ENCODE peak calls at places on chromosomes 5 and 9, in four cellular contexts. One of them, this sample, is unnamed.
A peak's percentile ranks its signal among the peaks of the same experiment; 100 is the strongest.

GRCh38 chr5:32439086-32439642 is 5.4 kb downstream of the ZFR start:
- DNase-seq in A549: no peak
- DNase-seq in HepG2: no peak
- DNase-seq in GM12878: no peak
- DNase-seq in this sample: no peak

GRCh38 chr5:1763960-1764605 is 35.6 kb downstream of the MRPL36 start:
- DNase-seq in A549: no peak
- DNase-seq in HepG2: no peak
- DNase-seq in GM12878: no peak
- DNase-seq in this sample: peak; percentile 15

GRCh38 chr5:158502686-158503085 is 597.0 kb downstream of the EBF1 start:
- DNase-seq in A549: no peak
- DNase-seq in HepG2: no peak
- DNase-seq in GM12878: no peak
- DNase-seq in this sample: peak; percentile 71

GRCh38 chr5:158175664-158176507 is 316.9 kb upstream of the CLINT1 start:
- DNase-seq in A549: no peak
- DNase-seq in HepG2: no peak
- DNase-seq in GM12878: no peak
- DNase-seq in this sample: no peak

GRCh38 chr5:7776442-7776841 is 74.5 kb downstream of the CFAP90 start:
- DNase-seq in A549: no peak
- DNase-seq in HepG2: no peak
- DNase-seq in GM12878: no peak
- DNase-seq in this sample: no peak

GRCh38 chr9:73180373-73180772 is 28.7 kb downstream of the ANXA1 start:
- DNase-seq in A549: no peak
- DNase-seq in HepG2: no peak
- DNase-seq in GM12878: no peak
- DNase-seq in this sample: peak; percentile 24

GRCh38 chr5:137194300-137194699 is 304.8 kb downstream of the SPOCK1 start:
- DNase-seq in A549: no peak
- DNase-seq in HepG2: no peak
- DNase-seq in GM12878: no peak
- DNase-seq in this sample: no peak

GRCh38 chr5:43078956-43079355 is 38.8 kb upstream of the ANXA2R start:
- DNase-seq in A549: no peak
- DNase-seq in HepG2: no peak
- DNase-seq in GM12878: no peak
- DNase-seq in this sample: no peak

GRCh38 chr5:180318456-180319089 is 26.7 kb upstream of the MAPK9 start:
- DNase-seq in A549: no peak
- DNase-seq in HepG2: no peak
- DNase-seq in GM12878: no peak
- DNase-seq in this sample: no peak

GRCh38 chr5:14337603-14338002 is 194.5 kb downstream of the TRIO start:
- DNase-seq in A549: no peak
- DNase-seq in HepG2: no peak
- DNase-seq in GM12878: no peak
- DNase-seq in this sample: no peak

GRCh38 chr5:39906146-39906545 is 481.4 kb upstream of the DAB2 start:
- DNase-seq in A549: no peak
- DNase-seq in HepG2: no peak
- DNase-seq in GM12878: no peak
- DNase-seq in this sample: no peak

GRCh38 chr5:127070243-127070642 is 3.1 kb downstream of the C5orf63 start:
- DNase-seq in A549: no peak
- DNase-seq in HepG2: no peak
- DNase-seq in GM12878: no peak
- DNase-seq in this sample: no peak

GRCh38 chr9:79686381-79687130 is 114.8 kb downstream of the TLE4 start:
- DNase-seq in A549: no peak
- DNase-seq in HepG2: no peak
- DNase-seq in GM12878: no peak
- DNase-seq in this sample: no peak

GRCh38 chr9:70496244-70496643 is 81.8 kb upstream of the KLF9 start:
- DNase-seq in A549: no peak
- DNase-seq in HepG2: no peak
- DNase-seq in GM12878: no peak
- DNase-seq in this sample: no peak

GRCh38 chr5:175288048-175288621 is 155.8 kb downstream of the DRD1 start:
- DNase-seq in A549: peak; percentile 57
- DNase-seq in HepG2: no peak
- DNase-seq in GM12878: no peak
- DNase-seq in this sample: no peak

GRCh38 chr9:115385383-115386122 is 267.6 kb upstream of the TNC start:
- DNase-seq in A549: no peak
- DNase-seq in HepG2: no peak
- DNase-seq in GM12878: no peak
- DNase-seq in this sample: no peak

GRCh38 chr5:45741110-45741509 is 44.9 kb upstream of the HCN1 start:
- DNase-seq in A549: no peak
- DNase-seq in HepG2: no peak
- DNase-seq in GM12878: no peak
- DNase-seq in this sample: no peak

GRCh38 chr9:95131023-95131943 is 186.2 kb downstream of the FANCC start:
- DNase-seq in A549: peak; percentile 72
- DNase-seq in HepG2: peak; percentile 33
- DNase-seq in GM12878: no peak
- DNase-seq in this sample: peak; percentile 57

GRCh38 chr9:33306037-33306436 is 15.7 kb downstream of the NFX1 start:
- DNase-seq in A549: no peak
- DNase-seq in HepG2: no peak
- DNase-seq in GM12878: no peak
- DNase-seq in this sample: no peak

GRCh38 chr5:65326912-65327311 is 154.8 kb downstream of the ADAMTS6 start:
- DNase-seq in A549: no peak
- DNase-seq in HepG2: no peak
- DNase-seq in GM12878: no peak
- DNase-seq in this sample: no peak

GRCh38 chr9:132647355-132647754 is 22.4 kb downstream of the DDX31 start:
- DNase-seq in A549: no peak
- DNase-seq in HepG2: no peak
- DNase-seq in GM12878: no peak
- DNase-seq in this sample: no peak

GRCh38 chr5:96893342-96893741 is 17.0 kb downstream of the ERAP2 start:
- DNase-seq in A549: no peak
- DNase-seq in HepG2: no peak
- DNase-seq in GM12878: no peak
- DNase-seq in this sample: peak; percentile 20

GRCh38 chr5:88806338-88806737 is 76.6 kb downstream of the MEF2C start:
- DNase-seq in A549: no peak
- DNase-seq in HepG2: no peak
- DNase-seq in GM12878: no peak
- DNase-seq in this sample: no peak

DNA sequence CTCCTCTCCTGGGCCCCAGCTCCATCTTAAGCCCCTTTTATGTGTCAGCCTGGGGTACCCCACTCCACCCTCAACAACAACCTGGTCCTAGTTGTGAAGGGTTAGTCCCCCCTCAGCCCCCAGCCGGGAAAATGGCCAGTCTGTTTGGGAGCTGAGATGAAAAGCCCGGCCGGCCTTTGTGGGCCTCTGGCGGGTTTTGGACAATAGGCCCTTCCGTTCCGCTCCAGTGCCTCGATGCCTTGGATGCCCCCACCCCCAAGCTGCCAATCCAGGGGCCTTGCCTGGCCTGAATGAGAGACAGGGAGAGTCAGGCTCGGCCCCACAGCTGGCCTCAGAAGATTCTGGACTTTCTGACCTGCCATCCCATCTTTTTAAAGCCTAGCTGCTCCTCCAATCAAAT is 9.2 kb downstream of the CNTFR start:
- DNase-seq in A549: no peak
- DNase-seq in HepG2: no peak
- DNase-seq in GM12878: no peak
- DNase-seq in this sample: no peak
- TF ChIP-seq MYC in A549: no peak
- TF ChIP-seq MYC in HepG2: no peak
- TF ChIP-seq MYC in GM12878: no peak
- TF ChIP-seq MYC in this sample: no peak

GRCh38 chr5:170631471-170632195 is 127.8 kb downstream of the KCNIP1 start:
- DNase-seq in A549: peak; percentile 74
- DNase-seq in HepG2: peak; percentile 15
- DNase-seq in GM12878: no peak
- DNase-seq in this sample: no peak
- TF ChIP-seq CTCF in A549: no peak
- TF ChIP-seq CTCF in HepG2: no peak
- TF ChIP-seq CTCF in GM12878: no peak
- TF ChIP-seq CTCF in this sample: peak; percentile 19

GRCh38 chr9:88533951-88534455 is 975 bp upstream of the NXNL2 start:
- DNase-seq in A549: peak; percentile 78
- DNase-seq in HepG2: no peak
- DNase-seq in GM12878: no peak
- DNase-seq in this sample: peak; percentile 75
- H3K4me3 ChIP-seq in A549: peak overlapping the region; percentile 68
- H3K4me3 ChIP-seq in HepG2: no peak overlapping the region
- H3K4me3 ChIP-seq in GM12878: no peak overlapping the region
- H3K4me3 ChIP-seq in this sample: peak overlapping the region; percentile 49

DNA sequence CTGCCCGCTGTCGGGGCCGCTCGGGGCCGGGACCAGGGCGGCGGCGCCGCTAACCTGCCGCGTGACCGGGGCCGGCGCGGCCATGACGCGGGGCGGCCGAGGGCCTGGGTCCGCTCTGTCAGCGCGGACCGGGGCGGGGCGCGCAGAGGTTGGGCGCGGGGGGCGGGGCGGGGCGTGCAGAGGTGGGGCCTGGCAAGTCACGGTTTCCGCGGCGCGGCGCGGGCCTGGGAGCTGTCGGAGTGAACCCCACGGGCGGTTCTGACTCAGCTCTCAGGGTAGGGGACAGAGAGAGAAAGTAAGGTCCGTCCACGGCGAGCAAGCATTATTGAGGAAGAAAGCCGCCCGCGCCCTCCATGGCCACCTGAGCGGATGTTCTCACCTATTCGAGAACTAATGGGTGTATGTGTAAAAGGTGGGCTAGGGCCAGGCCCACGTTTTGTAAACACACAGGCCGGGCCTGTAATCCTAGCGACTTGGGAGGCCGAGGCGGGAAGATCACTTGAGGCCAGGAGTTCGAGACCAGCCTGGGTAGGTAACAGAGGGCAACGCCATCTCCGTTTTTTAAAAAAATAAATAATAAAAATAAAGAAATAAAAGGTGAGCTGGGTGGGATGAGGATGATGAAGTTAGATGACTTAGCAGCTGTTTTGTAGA is at the start of gene PRXL2C:
- DNase-seq in A549: peak; percentile 55
- DNase-seq in HepG2: peak; percentile 29
- DNase-seq in GM12878: no peak
- DNase-seq in this sample: peak; percentile 67
- TF ChIP-seq MYC in A549: no peak
- TF ChIP-seq MYC in HepG2: peak; percentile 39
- TF ChIP-seq MYC in GM12878: no peak
- TF ChIP-seq MYC in this sample: peak; percentile 3

This sample was measured in NB4.